ENCODE peak calls at places on chromosomes 12 and 14, in four cellular contexts. K, X, U and G are unnamed samples.

GRCh38 chr12:58521796-58522195 is 398.5 kb downstream of the LRIG3 start:
- DNase-seq in X (no peak), K (peak; percentile 85), U (no peak), G (no peak)

GRCh38 chr14:97706814-97707213 is 909.6 kb downstream of the VRK1 start:
- DNase-seq in X (no peak), K (no peak), U (no peak), G (no peak)

GRCh38 chr14:103260629-103261124 is 73.4 kb upstream of the EIF5 start:
- DNase-seq in U (no peak), X (peak; percentile 53), K (peak; percentile 63), G (peak; percentile 81)

GRCh38 chr12:130429656-130430505 is 92.2 kb downstream of the PIWIL1 start:
- DNase-seq in U (no peak), X (no peak), K (no peak), G (no peak)

GRCh38 chr12:121520119-121520518 is 60.7 kb downstream of the KDM2B start:
- DNase-seq in K (no peak), U (no peak), X (no peak), G (no peak)

GRCh38 chr14:102430212-102430908 is 67.6 kb downstream of the TECPR2 start:
- DNase-seq in U (no peak), K (no peak), X (no peak), G (no peak)

GRCh38 chr12:12376636-12377448 is 20.0 kb downstream of the BORCS5 start:
- DNase-seq in X (no peak), K (peak; percentile 81), U (no peak), G (no peak)

GRCh38 chr12:132118876-132119275 is 25.2 kb downstream of the DDX51 start:
- DNase-seq in X (no peak), U (no peak), K (no peak), G (no peak)

GRCh38 chr12:12608557-12608957 is 3.1 kb upstream of the CREBL2 start:
- DNase-seq in K (peak; percentile 45), U (no peak), X (no peak), G (no peak)

GRCh38 chr12:131192951-131193350 is 239.2 kb downstream of the ADGRD1 start:
- DNase-seq in X (no peak), K (no peak), U (no peak), G (no peak)

GRCh38 chr12:6323340-6323994 is 13.0 kb downstream of the PLEKHG6 start:
- DNase-seq in U (peak; percentile 74), K (peak; percentile 86), X (peak; percentile 62), G (peak; percentile 73)

GRCh38 chr14:95507174-95507573 is 9.3 kb downstream of the SYNE3 start:
- DNase-seq in X (peak; percentile 76), K (peak; percentile 98), U (peak; percentile 92), G (peak; percentile 89)

GRCh38 chr12:112962561-112962960 is 15.8 kb upstream of the OAS2 start:
- DNase-seq in K (no peak), X (no peak), U (no peak), G (peak; percentile 44)

GRCh38 chr12:48183876-48184548 is 568 bp downstream of the CCDC184 start:
- DNase-seq in K (no peak), U (no peak), X (peak; percentile 17), G (no peak)

GRCh38 chr12:48758737-48759136 is 30.2 kb downstream of the ADCY6 start:
- DNase-seq in U (no peak), X (no peak), K (no peak), G (no peak)

GRCh38 chr12:132264086-132265010 is 65.0 kb downstream of the GALNT9 start:
- DNase-seq in X (no peak), U (no peak), K (no peak), G (no peak)

GRCh38 chr14:93712079-93712837 is 76.0 kb downstream of the PRIMA1 start:
- DNase-seq in U (no peak), X (no peak), K (no peak), G (peak; percentile 13)

GRCh38 chr14:54674342-54674741 is 107.4 kb downstream of the SAMD4A start:
- DNase-seq in K (no peak), U (no peak), X (no peak), G (peak; percentile 7)

GRCh38 chr12:79737875-79738718 is 47.3 kb upstream of the PAWR start:
- DNase-seq in K (peak; percentile 89), U (no peak), X (no peak), G (no peak)

GRCh38 chr12:114425031-114425626 is 19.2 kb upstream of the TBX5 start:
- DNase-seq in U (peak; percentile 69), K (no peak), X (no peak), G (no peak)

GRCh38 chr12:122023339-122024131 is 1.9 kb downstream of the BCL7A start:
- DNase-seq in K (peak; percentile 92), U (no peak), X (peak; percentile 76), G (peak; percentile 76)

GRCh38 chr12:25771062-25771461 is 187.4 kb upstream of the RASSF8 start:
- DNase-seq in X (no peak), U (no peak), K (peak; percentile 17), G (no peak)

GRCh38 chr12:12684375-12685106 is 11.4 kb downstream of the GPR19 start:
- DNase-seq in X (no peak), U (no peak), K (peak; percentile 22), G (no peak)

GRCh38 chr14:75170797-75171196 is 5.6 kb downstream of the TMED10 start:
- DNase-seq in X (no peak), K (no peak), U (no peak), G (no peak)

GRCh38 chr12:93080994-93081809 is 152.1 kb upstream of the EEA1 start:
- DNase-seq in K (peak; percentile 52), U (no peak), X (no peak), G (no peak)

GRCh38 chr14:78697341-78697740 is 527.2 kb downstream of the NRXN3 start:
- DNase-seq in K (peak; percentile 56), X (no peak), U (no peak), G (no peak)

GRCh38 chr12:63124778-63125177 is 26.2 kb downstream of the AVPR1A start:
- DNase-seq in X (no peak), K (no peak), U (no peak), G (no peak)

GRCh38 chr14:72471346-72471745 is 422.6 kb downstream of the DPF3 start:
- DNase-seq in K (peak; percentile 27), U (no peak), X (no peak), G (no peak)

GRCh38 chr12:45612044-45612794 is 117.3 kb upstream of the ARID2 start:
- DNase-seq in U (peak; percentile 7), X (no peak), K (peak; percentile 39), G (no peak)

GRCh38 chr14:104282332-104283196 is 144.2 kb downstream of the KIF26A start:
- DNase-seq in K (no peak), U (no peak), X (peak; percentile 9), G (no peak)

GRCh38 chr12:57151741-57152407 is 4.5 kb upstream of the LRP1-AS start:
- DNase-seq in K (peak; percentile 81), U (no peak), X (peak; percentile 83), G (no peak)

GRCh38 chr14:22737052-22737451 is 29.4 kb upstream of the OXA1L start:
- DNase-seq in U (no peak), K (no peak), X (no peak), G (no peak)

GRCh38 chr12:121968880-121969279 is 50.5 kb downstream of the CFAP251 start:
- DNase-seq in X (no peak), K (no peak), U (no peak), G (no peak)

GRCh38 chr12:76183459-76184186 is 99.1 kb upstream of the NAP1L1 start:
- DNase-seq in K (peak; percentile 99), U (peak; percentile 84), X (peak; percentile 16), G (peak; percentile 61)

GRCh38 chr12:29053567-29053966 is 95.5 kb upstream of the FAR2 start:
- DNase-seq in K (peak; percentile 74), U (no peak), X (no peak), G (no peak)

GRCh38 chr14:68361231-68361630 is 431.6 kb downstream of the ZFP36L1 start:
- DNase-seq in U (no peak), K (peak; percentile 62), X (no peak), G (no peak)

GRCh38 chr14:29494312-29494711 is 433.3 kb downstream of the PRKD1 start:
- DNase-seq in K (no peak), U (no peak), X (no peak), G (no peak)

GRCh38 chr14:69260979-69261605 is 1.1 kb downstream of the GALNT16 start:
- DNase-seq in U (no peak), K (peak; percentile 37), X (peak; percentile 48), G (no peak)

GRCh38 chr12:94689646-94690036 is 39.3 kb upstream of the TMCC3 start:
- DNase-seq in X (peak; percentile 22), U (no peak), K (no peak), G (no peak)

GRCh38 chr12:94534278-94534677 is 74.6 kb upstream of the CEP83 start:
- DNase-seq in X (no peak), K (no peak), U (no peak), G (no peak)

GRCh38 chr14:50002926-50003212 is 110.0 kb downstream of the ARF6 start:
- DNase-seq in U (no peak), K (no peak), X (no peak), G (no peak)
- H3K4me3 ChIP-seq in U (peak overlapping the region; percentile 46), K (peak overlapping the region; percentile 64), X (peak overlapping the region; percentile 27), G (peak overlapping the region; percentile 35)

GRCh38 chr14:64708148-64709004 is 4.2 kb downstream of the PLEKHG3 start:
- DNase-seq in U (no peak), X (peak; percentile 35), K (peak; percentile 80), G (no peak)

GRCh38 chr14:64711039-64711438 is 6.8 kb downstream of the PLEKHG3 start:
- DNase-seq in U (no peak), X (peak; percentile 54), K (no peak), G (peak; percentile 80)

GRCh38 chr14:64707661-64708060 is 3.4 kb downstream of the PLEKHG3 start:
- DNase-seq in K (peak; percentile 91), U (no peak), X (no peak), G (no peak)

GRCh38 chr14:64706552-64707193 is 2.4 kb downstream of the PLEKHG3 start:
- DNase-seq in U (no peak), X (peak; percentile 38), K (no peak), G (no peak)

DNA sequence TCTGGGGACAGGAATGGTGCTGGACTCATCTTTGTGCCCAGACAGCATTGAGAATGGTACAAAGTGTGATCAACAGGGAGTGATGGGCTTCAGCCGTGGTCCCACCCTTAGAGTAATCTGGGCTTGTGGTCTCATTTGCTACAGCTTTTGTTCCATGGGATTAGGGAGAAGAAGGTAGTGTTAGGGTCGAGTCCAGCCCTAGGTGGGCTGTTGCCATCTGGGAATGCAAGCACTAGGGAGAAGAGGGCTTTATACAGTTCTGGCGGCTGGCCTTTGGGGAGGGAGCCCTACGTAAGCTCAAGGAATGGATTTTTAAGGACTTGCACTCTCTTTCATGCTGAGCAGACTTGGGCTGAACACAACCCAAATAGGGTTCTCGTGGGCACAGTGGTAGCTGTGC is 4.9 kb downstream of the PLEKHG3 start:
- DNase-seq in X (no peak), K (no peak), U (no peak), G (no peak)
- H3K4me3 ChIP-seq in X (no peak overlapping the region), K (no peak overlapping the region), U (no peak overlapping the region), G (no peak overlapping the region)

GRCh38 chr12:124030008-124030407 is 57.0 kb downstream of the ZNF664 start:
- DNase-seq in X (peak; percentile 40), K (no peak), U (no peak), G (no peak)
- H3K4me3 ChIP-seq in X (no peak overlapping the region), K (no peak overlapping the region), U (no peak overlapping the region), G (no peak overlapping the region)

DNA sequence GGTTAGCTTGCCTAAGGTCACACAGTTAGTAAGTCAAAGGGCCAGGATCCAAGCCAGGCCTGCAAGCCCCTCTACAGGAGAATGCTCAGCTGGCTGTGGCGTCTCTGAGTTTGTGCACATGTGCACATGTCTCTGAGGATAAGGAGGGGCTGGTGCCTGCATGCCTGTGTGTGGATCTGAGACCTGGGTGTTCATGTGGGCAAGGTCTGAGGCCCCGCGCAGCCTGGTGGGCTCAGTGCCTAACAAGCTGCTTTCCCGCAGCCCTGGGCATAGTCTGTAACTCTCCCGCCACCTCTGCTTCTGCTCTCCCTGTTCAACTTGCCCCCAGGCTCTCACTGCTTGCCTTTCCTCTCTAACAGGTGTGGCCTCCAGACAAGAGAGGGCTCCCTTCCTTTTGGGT is 4.3 kb upstream of the SLC6A12 start:
- DNase-seq in K (no peak), U (no peak), X (no peak), G (no peak)
- H3K4me3 ChIP-seq in K (no peak overlapping the region), U (no peak overlapping the region), X (no peak overlapping the region), G (no peak overlapping the region)